ENCODE peak calls at places on chromosomes 1 and 21, in seven cellular contexts. O, V, P, W, I, H and M are unnamed samples.

GRCh38 chr1:12173631-12174121 is 6.9 kb downstream of the TNFRSF1B start:
- DNase-seq in O (no peak), V (no peak), P (peak; percentile 72), W (no peak), I (peak; percentile 30), H (peak; percentile 52), M (no peak)

GRCh38 chr1:233945573-233945972 is 41.1 kb downstream of the SLC35F3 start:
- DNase-seq in O (no peak), V (no peak), P (no peak), W (no peak), I (no peak), H (no peak), M (no peak)

GRCh38 chr1:16117369-16117768 is 38.5 kb downstream of the EPHA2 start:
- DNase-seq in O (no peak), V (no peak), P (no peak), W (peak; percentile 24), I (peak; percentile 34), H (no peak), M (no peak)

GRCh38 chr1:87084247-87084836 is 169.9 kb downstream of the HS2ST1 start:
- DNase-seq in O (no peak), V (no peak), P (no peak), W (no peak), I (peak; percentile 59), H (no peak), M (no peak)

GRCh38 chr21:45137612-45137937 is 63.2 kb downstream of the ADARB1 start:
- DNase-seq in O (no peak), V (no peak), P (no peak), W (no peak), I (no peak), H (no peak), M (no peak)

GRCh38 chr1:230572121-230573083 is 69.9 kb upstream of the COG2 start:
- DNase-seq in O (no peak), V (peak; percentile 39), P (no peak), W (no peak), I (peak; percentile 48), H (no peak), M (no peak)

GRCh38 chr1:164635784-164636729 is 77.1 kb downstream of the PBX1 start:
- DNase-seq in O (no peak), V (no peak), P (no peak), W (no peak), I (no peak), H (no peak), M (no peak)

GRCh38 chr1:27536767-27537166 is 46.8 kb upstream of the WASF2 start:
- DNase-seq in O (peak; percentile 77), V (peak; percentile 51), P (no peak), W (peak; percentile 89), I (peak; percentile 91), H (no peak), M (peak; percentile 65)

GRCh38 chr1:71561729-71562128 is 480.9 kb upstream of the ZRANB2 start:
- DNase-seq in O (no peak), V (no peak), P (no peak), W (no peak), I (peak; percentile 73), H (no peak), M (no peak)

GRCh38 chr1:6350416-6351088 is 43.0 kb downstream of the ACOT7 start:
- DNase-seq in O (peak; percentile 73), V (no peak), P (no peak), W (no peak), I (no peak), H (no peak), M (no peak)

GRCh38 chr1:171841931-171842723 is 829 bp downstream of the DNM3 start:
- DNase-seq in O (peak; percentile 62), V (peak; percentile 32), P (no peak), W (peak; percentile 58), I (no peak), H (no peak), M (peak; percentile 56)

GRCh38 chr1:82706741-82707140 is 906.0 kb downstream of the ADGRL2 start:
- DNase-seq in O (no peak), V (no peak), P (no peak), W (no peak), I (no peak), H (no peak), M (no peak)

GRCh38 chr1:10867914-10868598 is 71.6 kb upstream of the CASZ1 start:
- DNase-seq in O (no peak), V (no peak), P (no peak), W (peak; percentile 48), I (no peak), H (no peak), M (peak; percentile 86)

GRCh38 chr1:204157942-204158341 is 6.1 kb upstream of the ETNK2 start:
- DNase-seq in O (no peak), V (no peak), P (no peak), W (no peak), I (no peak), H (no peak), M (no peak)
- TF ChIP-seq CTCF in O (no peak), V (no peak), P (no peak), W (no peak), I (no peak), H (no peak), M (no peak)

DNA sequence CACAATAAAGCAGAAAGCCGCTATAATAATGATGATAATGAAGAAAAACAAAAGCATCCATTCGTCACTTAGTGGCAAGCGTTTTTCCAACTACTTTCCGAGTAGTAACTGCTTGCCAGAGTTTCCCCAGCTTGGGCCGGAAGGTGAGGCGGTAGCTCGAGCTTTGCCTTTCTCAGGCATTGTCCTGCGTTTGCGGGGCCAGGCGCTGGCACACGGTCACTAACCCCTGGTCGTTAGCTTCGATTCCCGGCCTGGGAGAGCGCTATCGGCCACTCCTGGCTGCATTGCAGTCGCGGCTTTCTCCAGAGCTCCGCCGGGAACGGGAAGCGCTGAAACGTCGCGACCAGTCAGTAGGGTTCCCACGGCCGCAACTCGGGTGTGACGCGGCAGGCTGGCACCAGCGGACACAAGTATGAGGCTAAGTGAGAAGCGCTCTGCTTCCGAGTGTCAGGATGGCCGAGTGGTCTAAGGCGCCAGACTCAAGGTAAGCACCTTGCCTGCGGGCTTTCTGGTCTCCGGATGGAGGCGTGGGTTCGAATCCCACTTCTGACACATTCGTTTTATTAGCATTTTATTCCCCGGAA is 14.6 kb upstream of the ZNF692 start:
- DNase-seq in O (peak; percentile 95), V (peak; percentile 98), P (peak; percentile 95), W (peak; percentile 96), I (peak; percentile 97), H (peak; percentile 95), M (peak; percentile 96)
- TF ChIP-seq CTCF in O (no peak), V (no peak), P (peak; percentile 2), W (no peak), I (no peak), H (no peak), M (no peak)

DNA sequence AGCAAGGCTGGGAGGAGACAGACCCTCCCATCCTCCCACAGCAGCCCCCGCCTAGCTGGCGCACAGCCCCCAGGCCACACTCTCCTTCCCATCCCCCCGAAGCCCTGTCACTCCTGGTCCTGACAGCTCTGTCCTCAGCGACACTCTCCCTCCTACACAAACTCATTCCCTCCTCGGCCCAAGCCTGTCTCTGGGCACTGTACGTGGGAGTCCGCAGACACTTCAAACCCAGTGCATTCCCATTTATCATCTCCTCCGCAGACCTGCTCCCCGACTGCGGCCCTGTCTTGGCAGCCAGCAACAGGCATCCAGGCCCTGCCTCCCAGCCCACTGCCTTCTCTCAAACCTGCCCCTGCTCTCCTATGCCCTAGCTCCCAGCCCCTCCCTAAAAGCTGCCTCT is 25.0 kb upstream of the EPHB2 start:
- DNase-seq in O (no peak), V (peak; percentile 53), P (no peak), W (no peak), I (peak; percentile 41), H (no peak), M (no peak)
- TF ChIP-seq CTCF in O (no peak), V (no peak), P (no peak), W (no peak), I (no peak), H (no peak), M (no peak)

GRCh38 chr1:31376374-31377134 is 3.7 kb upstream of the FABP3 start:
- DNase-seq in O (peak; percentile 91), V (peak; percentile 23), P (no peak), W (no peak), I (peak; percentile 84), H (no peak), M (peak; percentile 86)
- TF ChIP-seq CTCF in O (no peak), V (no peak), P (no peak), W (no peak), I (no peak), H (no peak), M (no peak)